ENCODE peak calls at places on chromosomes 4 and X, in seven cellular contexts. R, K, Z, A, Y, S and C are unnamed samples.
A peak's percentile ranks its signal among the peaks of the same experiment; 100 is the strongest.

GRCh38 chrX:133307637-133308485 is 89.7 kb upstream of the TFDP3 start:
- DNase-seq in K (no peak), A (no peak), R (no peak), Z (peak; percentile 19), S (no peak), Y (no peak), C (peak; percentile 55)

GRCh38 chrX:53048169-53049126 is at the start of gene GPR173:
- DNase-seq in A (peak; percentile 66), Z (no peak), K (no peak), Y (peak; percentile 56), S (no peak), R (peak; percentile 71), C (peak; percentile 53)

GRCh38 chrX:71809886-71810285 is 46.7 kb downstream of the CXorf49B start:
- DNase-seq in Y (no peak), S (no peak), A (no peak), Z (no peak), R (no peak), K (no peak), C (no peak)

GRCh38 chr4:166143227-166143626 is 270.2 kb downstream of the TLL1 start:
- DNase-seq in R (no peak), Y (no peak), A (no peak), S (no peak), K (no peak), Z (no peak), C (no peak)

GRCh38 chrX:23779025-23779424 is 3.9 kb upstream of the SAT1 start:
- DNase-seq in R (no peak), A (peak; percentile 85), Y (no peak), K (no peak), Z (no peak), S (no peak), C (no peak)

GRCh38 chr4:153222162-153222789 is 18.0 kb downstream of the TRIM2 start:
- DNase-seq in Z (peak; percentile 61), R (no peak), A (peak; percentile 87), S (no peak), K (peak; percentile 64), Y (peak; percentile 67), C (peak; percentile 55)

GRCh38 chr4:56906534-56906933 is 1.2 kb upstream of the REST start:
- DNase-seq in Z (no peak), Y (no peak), S (no peak), K (no peak), A (no peak), R (no peak), C (no peak)

GRCh38 chrX:39935414-39936064 is 162.2 kb downstream of the BCOR start:
- DNase-seq in K (no peak), A (no peak), Z (peak; percentile 73), Y (no peak), R (peak; percentile 44), S (no peak), C (no peak)

GRCh38 chrX:12804655-12805054 is 13.4 kb downstream of the PRPS2 start:
- DNase-seq in R (no peak), S (no peak), Z (no peak), A (no peak), K (no peak), Y (no peak), C (no peak)

GRCh38 chr4:17103231-17103630 is 204.8 kb upstream of the LDB2 start:
- DNase-seq in S (no peak), Z (no peak), A (peak; percentile 95), Y (no peak), K (no peak), R (no peak), C (no peak)

GRCh38 chrX:17022205-17022604 is 75.7 kb downstream of the REPS2 start:
- DNase-seq in K (no peak), Y (no peak), R (no peak), S (no peak), A (peak; percentile 35), Z (no peak), C (no peak)

GRCh38 chr4:73603854-73604584 is 16.2 kb downstream of the RASSF6 start:
- DNase-seq in K (no peak), Y (no peak), R (no peak), A (peak; percentile 6), S (no peak), Z (peak; percentile 18), C (no peak)

GRCh38 chr4:38728651-38729141 is 54.1 kb downstream of the TLR10 start:
- DNase-seq in K (peak; percentile 74), Z (peak; percentile 60), S (no peak), Y (peak; percentile 83), A (no peak), R (no peak), C (no peak)

GRCh38 chr4:100188829-100189228 is 1.4 kb downstream of the DDIT4L start:
- DNase-seq in Z (peak; percentile 32), R (no peak), S (no peak), A (no peak), Y (no peak), K (no peak), C (no peak)

GRCh38 chrX:70979136-70979762 is 48.4 kb upstream of the SLC7A3 start:
- DNase-seq in A (peak; percentile 52), R (no peak), Z (no peak), Y (no peak), K (no peak), S (no peak), C (no peak)

GRCh38 chr4:160370046-160370445 is 1267.2 kb downstream of the RAPGEF2 start:
- DNase-seq in Z (no peak), S (no peak), R (no peak), A (no peak), Y (no peak), K (no peak), C (no peak)

GRCh38 chr4:152431287-152431686 is 104.6 kb downstream of the FBXW7 start:
- DNase-seq in A (peak; percentile 47), Y (no peak), S (no peak), K (no peak), R (no peak), Z (no peak), C (no peak)

GRCh38 chr4:182843813-182844325 is 73.3 kb downstream of the DCTD start:
- DNase-seq in A (no peak), S (no peak), K (no peak), Y (no peak), Z (no peak), R (no peak), C (no peak)

GRCh38 chr4:74267998-74268606 is 40.2 kb upstream of the EPGN start:
- DNase-seq in Z (no peak), Y (no peak), A (peak; percentile 79), S (no peak), R (no peak), K (no peak), C (no peak)

GRCh38 chr4:90293320-90293719 is 166.1 kb downstream of the CCSER1 start:
- DNase-seq in Z (no peak), Y (no peak), K (no peak), S (no peak), R (no peak), A (peak; percentile 27), C (no peak)

GRCh38 chrX:13888284-13888683 is 71.4 kb upstream of the GPM6B start:
- DNase-seq in Z (no peak), A (no peak), S (no peak), Y (no peak), R (no peak), K (no peak), C (no peak)

GRCh38 chr4:123353656-123354055 is 42.9 kb upstream of the SPRY1 start:
- DNase-seq in Y (no peak), A (peak; percentile 17), K (no peak), S (no peak), R (no peak), Z (no peak), C (no peak)

GRCh38 chr4:94011190-94011589 is 182.6 kb downstream of the ATOH1 start:
- DNase-seq in R (no peak), Z (no peak), K (no peak), Y (no peak), S (no peak), A (no peak), C (no peak)

GRCh38 chr4:180057198-180057821 is 2185.9 kb upstream of the TENM3 start:
- DNase-seq in K (no peak), Z (no peak), R (no peak), Y (no peak), S (no peak), A (no peak), C (no peak)

GRCh38 chrX:88072339-88073030 is 554.9 kb downstream of the KLHL4 start:
- DNase-seq in Z (no peak), A (no peak), K (no peak), Y (no peak), S (no peak), R (no peak), C (no peak)

GRCh38 chrX:122272011-122272410 is 912.1 kb upstream of the GRIA3 start:
- DNase-seq in K (no peak), S (no peak), A (no peak), Y (no peak), Z (no peak), R (no peak), C (no peak)

GRCh38 chr4:74755486-74755885 is 38.8 kb downstream of the BTC start:
- DNase-seq in K (no peak), A (no peak), Z (peak; percentile 32), Y (no peak), R (peak; percentile 13), S (no peak), C (no peak)

GRCh38 chrX:115940348-115940747 is 230.2 kb upstream of the AGTR2 start:
- DNase-seq in K (no peak), Z (no peak), A (no peak), S (no peak), R (no peak), Y (no peak), C (no peak)
- H3K27me3 ChIP-seq in K (no peaks in the 10 kb centered on the region), Z (no peaks in the 10 kb centered on the region), A (peaks cover 21% of the 10 kb centered on the region), S (no peaks in the 10 kb centered on the region), R (no peaks in the 10 kb centered on the region), Y (no peaks in the 10 kb centered on the region), C (no peaks in the 10 kb centered on the region)

GRCh38 chr4:2412885-2413716 is 5.3 kb downstream of the ZFYVE28 start:
- DNase-seq in Y (peak; percentile 90), A (peak; percentile 85), Z (peak; percentile 96), S (peak; percentile 64), K (peak; percentile 90), R (peak; percentile 92), C (peak; percentile 75)
- TF ChIP-seq POLR2A in Y (peak; percentile 39), A (no peak), Z (no peak), S (no peak), K (no peak), R (no peak), C (peak; percentile 31)

DNA sequence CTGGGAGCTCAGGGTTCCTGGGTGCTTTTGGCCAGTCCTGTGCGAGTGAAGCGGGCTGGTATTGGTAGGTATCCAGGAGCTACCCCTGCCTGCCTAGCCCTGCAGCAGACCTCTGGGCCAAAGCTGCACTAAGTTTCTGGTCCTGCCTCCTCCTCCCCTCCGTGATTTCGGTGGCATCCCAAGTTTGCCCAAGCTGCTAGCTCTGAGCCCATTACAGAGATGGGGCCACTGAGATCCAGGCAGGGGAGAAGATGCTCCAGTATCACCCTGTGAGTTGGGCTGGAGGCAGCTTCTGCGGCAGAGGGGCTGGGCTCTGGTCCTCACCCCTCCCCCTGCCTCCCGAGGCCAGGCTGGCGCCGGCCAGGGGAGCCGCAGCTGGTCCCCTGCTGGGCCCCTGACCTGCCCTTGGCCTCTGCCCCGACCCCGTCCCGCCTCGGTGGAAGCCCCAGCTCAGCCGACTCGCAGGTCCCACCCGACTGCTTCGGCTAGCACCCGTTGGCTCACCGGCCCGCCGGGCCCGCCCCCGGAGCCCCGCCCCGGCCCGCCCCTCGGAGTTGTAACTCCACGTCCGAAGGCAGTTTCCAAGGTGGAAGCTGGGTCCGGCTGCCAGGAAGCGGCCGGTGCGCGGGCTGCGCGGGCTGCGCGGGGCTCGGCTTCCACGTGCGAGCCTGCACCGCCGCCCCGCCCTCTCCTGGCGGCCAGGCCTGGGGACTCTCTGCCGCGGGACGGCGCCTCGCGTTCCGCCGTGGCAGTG is at the start of gene DUSP9:
- DNase-seq in Y (peak; percentile 59), K (peak; percentile 36), S (no peak), R (peak; percentile 86), Z (peak; percentile 22), A (no peak), C (no peak)
- H3K27me3 ChIP-seq in Y (peaks cover 10% of the 10 kb centered on the region), K (peaks cover 23% of the 10 kb centered on the region), S (peaks cover 82% of the 10 kb centered on the region), R (peaks cover 78% of the 10 kb centered on the region), Z (peaks cover 10% of the 10 kb centered on the region), A (peaks cover 53% of the 10 kb centered on the region), C (peaks cover 11% of the 10 kb centered on the region)

GRCh38 chr4:95857761-95858160 is 17.9 kb downstream of the PDHA2 start:
- DNase-seq in K (no peak), S (no peak), R (no peak), A (no peak), Y (no peak), Z (no peak), C (no peak)
- TF ChIP-seq POLR2A in K (no peak), S (no peak), R (no peak), A (no peak), Y (no peak), Z (no peak), C (no peak)